ENCODE peak calls at places on chromosomes 11 and 22, in eight cellular contexts. M, K, Z, I, C, B, W and Q are unnamed samples.

GRCh38 chr11:117488996-117489952 is 161.6 kb downstream of the CEP164 start:
- DNase-seq in Z (no peak), C (no peak), I (no peak), B (no peak), K (no peak), M (no peak), W (no peak), Q (no peak)

GRCh38 chr22:31898911-31899310 is 45.4 kb upstream of the YWHAH start:
- DNase-seq in W (no peak), B (peak), C (no peak), K (no peak), M (no peak), I (no peak), Z (no peak), Q (no peak)

GRCh38 chr22:26172389-26172990 is 3.2 kb downstream of the SEZ6L start:
- DNase-seq in W (no peak), B (peak), M (peak), K (no peak), I (peak), Z (no peak), C (peak), Q (no peak)

GRCh38 chr11:2151500-2152257 is 9.3 kb downstream of the INS start:
- DNase-seq in Z (peak), W (peak), B (peak), C (peak), M (peak), I (peak), K (no peak), Q (peak)

GRCh38 chr11:64118871-64119495 is 46.9 kb downstream of the MACROD1 start:
- DNase-seq in I (no peak), B (no peak), Z (no peak), C (no peak), M (no peak), K (no peak), W (no peak), Q (no peak)

GRCh38 chr11:12418019-12418611 is 40.7 kb downstream of the PARVA start:
- DNase-seq in W (no peak), Z (no peak), C (no peak), I (peak), B (no peak), K (no peak), M (no peak), Q (no peak)

GRCh38 chr11:62613275-62613864 is 313 bp downstream of the ROM1 start:
- DNase-seq in B (no peak), W (no peak), K (no peak), Z (no peak), I (no peak), M (no peak), C (no peak), Q (no peak)

GRCh38 chr11:14892036-14892556 is at the start of gene CYP2R1:
- DNase-seq in W (peak), M (peak), I (peak), K (peak), Z (peak), C (peak), B (peak), Q (peak)

GRCh38 chr11:72721689-72722049 is 30.5 kb downstream of the ARAP1 start:
- DNase-seq in Z (no peak), W (no peak), K (no peak), C (no peak), B (no peak), M (peak), I (peak), Q (no peak)

GRCh38 chr11:37849731-37850130 is 1251.7 kb upstream of the RAG2 start:
- DNase-seq in K (no peak), B (no peak), M (no peak), C (no peak), I (peak), Z (peak), W (no peak), Q (no peak)

GRCh38 chr11:60310407-60310998 is 16.6 kb upstream of the MS4A6E start:
- DNase-seq in I (no peak), M (peak), C (no peak), K (no peak), W (peak), B (no peak), Z (no peak), Q (no peak)

GRCh38 chr11:18115360-18116127 is 9.7 kb upstream of the SAAL1 start:
- DNase-seq in I (peak), M (peak), C (peak), B (peak), Z (no peak), K (peak), W (peak), Q (peak)

GRCh38 chr11:132228756-132229325 is 858.4 kb downstream of the NTM start:
- DNase-seq in C (no peak), M (no peak), K (no peak), B (no peak), Z (no peak), I (no peak), W (no peak), Q (no peak)

GRCh38 chr11:130523609-130524008 is 75.2 kb downstream of the ADAMTS15 start:
- DNase-seq in I (peak), W (no peak), M (no peak), B (no peak), Z (peak), C (no peak), K (no peak), Q (no peak)